ENCODE peak calls at places on chromosomes 7 and 10, in nine cellular contexts. N is activated T-helper 1 cell treated with anti-CD3 and anti-CD28 coated beads, Interleukin-2, amount 50 U/mL, for 16 hours; Y is endodermal cell; P is memory B cell; I is H54; B is naive thymus-derived CD4-positive, alpha-beta T cell; Z is Daoy; A is NCI-H1417; V is testis. L is an unnamed sample.

GRCh38 chr7:72243329-72243728 is 168.8 kb downstream of the CALN1 start:
- DNase-seq in I (no peak), A (no peak), B (no peak), V (no peak), P (no peak), N (no peak), Z (no peak), Y (no peak), L (no peak)

GRCh38 chr10:76072384-76072783 is 641.0 kb downstream of the LRMDA start:
- DNase-seq in I (no peak), P (no peak), Y (no peak), Z (no peak), A (no peak), B (no peak), N (no peak), V (no peak), L (no peak)

GRCh38 chr7:50509459-50509858 is 55.7 kb downstream of the DDC start:
- DNase-seq in B (no peak), Y (no peak), P (no peak), V (no peak), I (no peak), N (no peak), Z (no peak), A (no peak), L (no peak)

GRCh38 chr10:73965890-73966768 is 31.8 kb upstream of the VCL start:
- DNase-seq in B (no peak), P (no peak), N (no peak), I (peak), V (peak), Z (peak), A (no peak), Y (peak), L (peak)

GRCh38 chr7:53111061-53111460 is 75.6 kb downstream of the POM121L12 start:
- DNase-seq in A (no peak), Z (no peak), B (no peak), Y (no peak), V (no peak), P (no peak), N (no peak), I (no peak), L (no peak)

GRCh38 chr7:2006921-2007381 is 225.8 kb downstream of the MAD1L1 start:
- DNase-seq in V (no peak), A (no peak), Z (no peak), N (no peak), P (no peak), B (no peak), Y (peak), I (no peak), L (no peak)

GRCh38 chr7:3916146-3916545 is 615.1 kb downstream of the SDK1 start:
- DNase-seq in N (no peak), Z (peak), I (no peak), B (no peak), V (no peak), A (no peak), Y (no peak), P (no peak), L (no peak)

GRCh38 chr7:101162551-101163280 is 2.7 kb downstream of the VGF start:
- DNase-seq in I (peak), B (no peak), N (no peak), Z (peak), V (peak), A (peak), P (peak), Y (peak), L (no peak)

GRCh38 chr7:121595949-121596692 is 200.0 kb upstream of the FAM3C start:
- DNase-seq in N (no peak), V (no peak), P (no peak), Y (no peak), A (no peak), Z (no peak), I (no peak), B (no peak), L (no peak)

GRCh38 chr7:153401795-153402720 is 642.5 kb downstream of the ACTR3B start:
- DNase-seq in N (no peak), P (no peak), B (no peak), I (no peak), A (no peak), V (no peak), Z (peak), Y (no peak), L (no peak)

GRCh38 chr10:55803055-55803454 is 558.0 kb downstream of the ZWINT start:
- DNase-seq in Y (no peak), N (no peak), Z (no peak), A (no peak), I (no peak), P (no peak), V (no peak), B (no peak), L (no peak)

GRCh38 chr7:158829021-158829341 is 328 bp downstream of the ESYT2 start:
- DNase-seq in Y (peak), Z (peak), I (peak), A (peak), V (no peak), N (no peak), B (no peak), P (no peak), L (peak)

GRCh38 chr7:133290676-133291332 is 37.9 kb downstream of the EXOC4 start:
- DNase-seq in N (no peak), I (no peak), B (no peak), V (no peak), P (no peak), Z (no peak), A (no peak), Y (no peak), L (no peak)

GRCh38 chr7:146736446-146737190 is 620.0 kb downstream of the CNTNAP2 start:
- DNase-seq in P (no peak), I (no peak), N (no peak), Y (peak), Z (no peak), A (no peak), B (no peak), V (no peak), L (no peak)

GRCh38 chr7:125563557-125563956 is 633.9 kb upstream of the POT1 start:
- DNase-seq in Z (no peak), P (no peak), B (no peak), N (no peak), Y (no peak), V (no peak), I (no peak), A (no peak), L (no peak)

GRCh38 chr10:17181751-17182150 is 19.7 kb downstream of the TRDMT1 start:
- DNase-seq in Z (peak), Y (no peak), V (no peak), A (peak), I (no peak), N (no peak), P (no peak), B (no peak), L (no peak)

GRCh38 chr10:6048281-6049030 is 13.7 kb downstream of the IL2RA start:
- DNase-seq in B (peak), I (no peak), N (no peak), Y (peak), Z (no peak), V (no peak), A (no peak), P (peak), L (no peak)

GRCh38 chr7:31899356-31899927 is 170.8 kb downstream of the PDE1C start:
- DNase-seq in V (no peak), Y (no peak), I (no peak), A (no peak), Z (no peak), P (no peak), N (no peak), B (no peak), L (no peak)

GRCh38 chr7:108568801-108569380 is 615 bp downstream of the THAP5 start:
- DNase-seq in V (no peak), B (no peak), Z (no peak), Y (no peak), P (no peak), N (no peak), I (no peak), A (peak), L (no peak)

GRCh38 chr10:125057158-125058001 is 103.0 kb downstream of the CTBP2 start:
- DNase-seq in A (no peak), N (no peak), P (no peak), I (no peak), V (peak), Z (peak), Y (no peak), B (no peak), L (peak)

GRCh38 chr7:92589056-92589455 is 1.1 kb downstream of the FAM133B start:
- DNase-seq in Y (no peak), Z (no peak), N (no peak), B (no peak), P (no peak), V (no peak), I (no peak), A (no peak), L (no peak)

GRCh38 chr7:31825576-31825975 is 138.6 kb downstream of the PPP1R17 start:
- DNase-seq in Z (no peak), B (no peak), N (no peak), P (no peak), V (no peak), A (no peak), Y (peak), I (no peak), L (no peak)

GRCh38 chr7:153835712-153836265 is 216.4 kb upstream of the DPP6 start:
- DNase-seq in B (no peak), A (no peak), Y (no peak), V (no peak), P (no peak), Z (peak), N (no peak), I (no peak), L (no peak)

GRCh38 chr7:105876964-105877601 is 684 bp upstream of the ATXN7L1 start:
- DNase-seq in Z (peak), V (peak), I (peak), Y (peak), B (peak), A (peak), P (peak), N (no peak), L (peak)

GRCh38 chr10:122054046-122055025 is 65.4 kb downstream of the TACC2 start:
- DNase-seq in N (no peak), B (no peak), Z (peak), A (no peak), Y (peak), P (no peak), V (peak), I (no peak), L (peak)

GRCh38 chr10:79342811-79343541 is 4.3 kb upstream of the PPIF start:
- DNase-seq in Y (peak), P (no peak), V (no peak), Z (peak), I (no peak), B (peak), N (no peak), A (no peak), L (no peak)

GRCh38 chr7:22364910-22365309 is 8.0 kb upstream of the RAPGEF5 start:
- DNase-seq in I (no peak), N (no peak), Z (no peak), V (no peak), Y (no peak), A (no peak), B (no peak), P (no peak), L (no peak)

GRCh38 chr7:96686305-96686704 is 23.3 kb downstream of the SEM1 start:
- DNase-seq in I (no peak), N (no peak), Y (no peak), A (no peak), V (no peak), B (no peak), P (no peak), Z (no peak), L (no peak)

GRCh38 chr10:126500185-126500584 is 111.9 kb upstream of the ADAM12 start:
- DNase-seq in N (no peak), A (no peak), I (no peak), Y (no peak), V (no peak), B (no peak), P (no peak), Z (peak), L (no peak)

GRCh38 chr7:76191783-76192240 is 9.9 kb upstream of the SRRM3 start:
- DNase-seq in A (no peak), P (no peak), V (no peak), Y (peak), Z (peak), N (no peak), I (peak), B (no peak), L (no peak)

GRCh38 chr10:84076540-84077195 is 62.6 kb upstream of the GHITM start:
- DNase-seq in Z (peak), N (no peak), B (no peak), Y (peak), V (no peak), A (no peak), P (no peak), I (peak), L (no peak)

GRCh38 chr7:155204744-155205367 is 92.8 kb upstream of the INSIG1 start:
- DNase-seq in N (no peak), Z (no peak), A (no peak), Y (no peak), I (no peak), P (no peak), B (no peak), V (no peak), L (no peak)

GRCh38 chr7:114889646-114890285 is 32.1 kb upstream of the MDFIC start:
- DNase-seq in I (peak), N (no peak), Z (peak), V (no peak), B (no peak), A (no peak), Y (no peak), P (no peak), L (peak)

GRCh38 chr7:36775061-36775631 is 50.9 kb upstream of the AOAH start:
- DNase-seq in I (no peak), Z (peak), B (no peak), N (no peak), A (no peak), V (no peak), P (no peak), Y (no peak), L (no peak)

GRCh38 chr10:126634915-126635314 is 35.6 kb downstream of the C10orf90 start:
- DNase-seq in V (no peak), Z (peak), P (no peak), I (no peak), Y (no peak), B (no peak), N (no peak), A (no peak), L (no peak)